ENCODE peak calls at places on chromosomes 13 and 19, in seven cellular contexts. K is HS-5, C is M059J, R is fibroblast of mammary gland, M is NCI-H526 treated with DMSO at 0.1 percent for 48 hours, Y is NCI-H187, Z is posterior vena cava. G is an unnamed sample.
A peak's percentile ranks its signal among the peaks of the same experiment; 100 is the strongest.

GRCh38 chr13:33284016-33284415 is 1.5 kb downstream of the STARD13 start:
- DNase-seq in M (no peak), Z (no peak), Y (no peak), K (no peak), R (peak; percentile 64), C (peak; percentile 64), G (no peak)

GRCh38 chr19:58385313-58386165 is 1.5 kb upstream of the RPS5 start:
- DNase-seq in Y (no peak), C (no peak), K (no peak), M (no peak), R (no peak), Z (peak; percentile 74), G (no peak)

GRCh38 chr19:40807147-40808020 is 8.4 kb downstream of the EGLN2 start:
- DNase-seq in M (no peak), Y (no peak), C (peak; percentile 45), Z (no peak), R (no peak), K (no peak), G (no peak)

GRCh38 chr13:95643814-95644598 is 500 bp downstream of the DZIP1 start:
- DNase-seq in Z (peak; percentile 85), M (peak; percentile 68), C (peak; percentile 36), R (peak; percentile 31), K (no peak), Y (no peak), G (no peak)

GRCh38 chr19:46633130-46633529 is 2.9 kb downstream of the GNG8 start:
- DNase-seq in K (no peak), Y (no peak), R (no peak), Z (no peak), M (no peak), C (no peak), G (no peak)

GRCh38 chr19:46082728-46083050 is 41.8 kb downstream of the IGFL3 start:
- DNase-seq in M (no peak), Z (no peak), R (peak; percentile 33), Y (no peak), C (no peak), K (no peak), G (no peak)

GRCh38 chr13:114310961-114311360 is 3.3 kb upstream of the CHAMP1 start:
- DNase-seq in R (no peak), M (no peak), Y (no peak), K (no peak), Z (no peak), C (no peak), G (no peak)

GRCh38 chr13:74162135-74162534 is 27.9 kb upstream of the KLF12 start:
- DNase-seq in R (no peak), Y (no peak), M (no peak), Z (no peak), C (no peak), K (no peak), G (no peak)

GRCh38 chr13:21580736-21581135 is 23.2 kb downstream of the MICU2 start:
- DNase-seq in M (no peak), R (no peak), C (no peak), Z (no peak), Y (no peak), K (no peak), G (no peak)

GRCh38 chr13:32881074-32881791 is 135.0 kb upstream of the KL start:
- DNase-seq in K (no peak), R (peak; percentile 88), Z (no peak), M (no peak), Y (no peak), C (peak; percentile 78), G (no peak)

GRCh38 chr19:3670258-3670795 is 29.9 kb downstream of the PIP5K1C start:
- DNase-seq in R (peak; percentile 95), Y (no peak), K (no peak), M (no peak), Z (peak; percentile 96), C (peak; percentile 12), G (peak; percentile 97)

GRCh38 chr13:26425439-26426358 is 131.8 kb upstream of the WASF3 start:
- DNase-seq in M (no peak), Y (peak; percentile 2), R (no peak), Z (no peak), K (no peak), C (no peak), G (no peak)

GRCh38 chr13:65540064-65540635 is 1690.0 kb downstream of the PCDH9 start:
- DNase-seq in C (peak; percentile 0), R (peak; percentile 78), M (no peak), Z (no peak), Y (no peak), K (peak; percentile 14), G (no peak)

GRCh38 chr13:34640931-34641330 is 301.1 kb upstream of the NBEA start:
- DNase-seq in C (no peak), R (no peak), K (no peak), Y (no peak), Z (no peak), M (no peak), G (no peak)

GRCh38 chr13:49258097-49258796 is 10.5 kb downstream of the CDADC1 start:
- DNase-seq in Y (no peak), Z (no peak), C (no peak), R (no peak), M (no peak), K (no peak), G (no peak)

GRCh38 chr19:932647-933552 is 7.1 kb downstream of the ARID3A start:
- DNase-seq in R (peak; percentile 93), K (peak; percentile 60), C (peak; percentile 89), Z (peak; percentile 93), M (no peak), Y (no peak), G (peak; percentile 74)

GRCh38 chr19:7191946-7192691 is 102.1 kb downstream of the INSR start:
- DNase-seq in C (peak; percentile 12), Y (no peak), Z (no peak), M (no peak), K (no peak), R (peak; percentile 45), G (no peak)

GRCh38 chr13:52405767-52406494 is at the start of gene THSD1:
- DNase-seq in Y (no peak), R (peak; percentile 55), K (no peak), M (peak; percentile 28), Z (peak; percentile 89), C (peak; percentile 47), G (peak; percentile 71)

GRCh38 chr13:72205773-72206172 is 338.8 kb upstream of the DACH1 start:
- DNase-seq in Y (no peak), R (peak; percentile 0), Z (no peak), C (peak; percentile 80), M (no peak), K (no peak), G (no peak)

GRCh38 chr13:106407338-106407737 is 128.1 kb downstream of the EFNB2 start:
- DNase-seq in R (no peak), C (peak; percentile 69), M (no peak), Y (no peak), K (no peak), Z (no peak), G (no peak)

GRCh38 chr13:112576191-112576590 is 11.8 kb downstream of the TUBGCP3 start:
- DNase-seq in C (no peak), K (no peak), R (no peak), Z (no peak), Y (peak; percentile 60), M (no peak), G (no peak)

GRCh38 chr13:98556968-98557591 is 19.8 kb downstream of the STK24 start:
- DNase-seq in K (no peak), R (no peak), Y (no peak), M (peak; percentile 69), Z (no peak), C (peak; percentile 75), G (no peak)

GRCh38 chr19:44762033-44762432 is 13.5 kb downstream of the BCL3 start:
- DNase-seq in K (no peak), C (no peak), M (no peak), Z (no peak), R (no peak), Y (no peak), G (no peak)

GRCh38 chr19:17522988-17523872 is 11.8 kb downstream of the PGLS start:
- DNase-seq in Y (no peak), K (no peak), M (no peak), C (no peak), Z (peak; percentile 91), R (no peak), G (no peak)

GRCh38 chr19:772730-773436 is 22.0 kb downstream of the MISP start:
- DNase-seq in Z (no peak), R (no peak), K (no peak), M (no peak), Y (no peak), C (peak; percentile 32), G (no peak)

GRCh38 chr13:63901630-63902029 is 2486.0 kb upstream of the PCDH20 start:
- DNase-seq in K (no peak), M (no peak), C (peak; percentile 2), Y (no peak), Z (no peak), R (no peak), G (no peak)

GRCh38 chr13:71874490-71874889 is 7.5 kb upstream of the DACH1 start:
- DNase-seq in M (no peak), C (no peak), K (no peak), R (no peak), Z (no peak), Y (peak; percentile 34), G (no peak)

GRCh38 chr19:49513746-49514118 is 1.3 kb downstream of the FCGRT start:
- DNase-seq in K (no peak), R (no peak), C (no peak), Z (no peak), Y (no peak), M (no peak), G (no peak)

GRCh38 chr19:55196803-55197202 is 12.5 kb downstream of the PTPRH start:
- DNase-seq in C (peak; percentile 37), Z (no peak), R (no peak), Y (no peak), K (no peak), M (no peak), G (no peak)

GRCh38 chr19:7197760-7198696 is 96.2 kb downstream of the INSR start:
- DNase-seq in Y (peak; percentile 20), R (peak; percentile 90), K (peak; percentile 64), Z (peak; percentile 98), C (peak; percentile 88), M (peak; percentile 47), G (peak; percentile 93)

GRCh38 chr19:55212447-55212846 is 3.1 kb upstream of the PTPRH start:
- DNase-seq in C (peak; percentile 17), R (no peak), M (no peak), Y (no peak), K (no peak), Z (no peak), G (no peak)

GRCh38 chr13:99439850-99440604 is 61.2 kb upstream of the TM9SF2 start:
- DNase-seq in Z (no peak), C (no peak), R (no peak), Y (no peak), M (no peak), K (no peak), G (peak; percentile 53)

GRCh38 chr13:85772379-85772778 is 26.8 kb downstream of the SLITRK6 start:
- DNase-seq in C (peak; percentile 13), R (peak; percentile 14), K (no peak), Z (no peak), M (no peak), Y (no peak), G (no peak)

GRCh38 chr13:39602277-39602613 is 748 bp downstream of the LHFPL6 start:
- DNase-seq in Y (no peak), Z (no peak), C (no peak), M (no peak), K (no peak), R (peak; percentile 11), G (no peak)